ENCODE peak calls at places on chromosomes 16 and 17, in nine cellular contexts. J is stimulated activated naive CD4-positive, alpha-beta T cell; V is activated CD4-positive, alpha-beta T cell treated with anti-CD3 and anti-CD28 coated beads, Interleukin-2, amount 50 U/mL, for 1 hour; C is stimulated activated CD8-positive, alpha-beta memory T cell treated with anti-CD3 and anti-CD28 coated beads, Interleukin-4, amount 100 ng/mL, for 24 hours; G is KG1; E is fibroblast of the conjunctiva; D is hypothalamus; N is renal cortical epithelial cell; S is substantia nigra. U is an unnamed sample.

GRCh38 chr16:74480150-74481029 is 59.1 kb upstream of the CLEC18B start:
- DNase-seq in S (no peak), D (no peak), V (no peak), N (peak; percentile 84), E (peak; percentile 37), C (no peak), G (no peak), J (no peak), U (no peak)

GRCh38 chr17:74215332-74215727 is 2.0 kb downstream of the TTYH2 start:
- DNase-seq in N (no peak), E (no peak), V (no peak), J (no peak), D (peak; percentile 79), C (no peak), S (peak; percentile 36), G (no peak), U (no peak)

GRCh38 chr16:64417711-64418227 is 704.1 kb downstream of the CDH11 start:
- DNase-seq in V (no peak), D (no peak), E (peak; percentile 47), C (no peak), G (no peak), J (no peak), N (peak; percentile 77), S (no peak), U (no peak)

GRCh38 chr17:700504-701094 is 14.0 kb downstream of the VPS53 start:
- DNase-seq in G (no peak), C (no peak), S (no peak), E (no peak), D (no peak), N (peak; percentile 38), V (no peak), J (peak; percentile 65), U (peak; percentile 39)

GRCh38 chr16:56352351-56353053 is 72.8 kb downstream of the AMFR start:
- DNase-seq in C (no peak), S (no peak), V (no peak), J (no peak), E (no peak), G (no peak), N (no peak), D (no peak), U (no peak)

GRCh38 chr16:63613701-63614100 is 1508.2 kb downstream of the CDH11 start:
- DNase-seq in D (no peak), C (no peak), S (no peak), E (no peak), G (no peak), V (no peak), N (peak; percentile 90), J (no peak), U (no peak)

GRCh38 chr16:77450790-77451487 is 16.1 kb upstream of the ADAMTS18 start:
- DNase-seq in V (no peak), E (no peak), C (no peak), G (no peak), N (no peak), S (no peak), D (no peak), J (no peak), U (no peak)

GRCh38 chr17:5181509-5182305 is 10.0 kb downstream of the ZNF594 start:
- DNase-seq in J (peak; percentile 22), V (no peak), G (no peak), N (no peak), D (no peak), C (no peak), E (no peak), S (no peak), U (no peak)

GRCh38 chr17:56898874-56899273 is 15.0 kb downstream of the TRIM25 start:
- DNase-seq in J (no peak), S (no peak), G (no peak), V (no peak), C (no peak), N (no peak), D (no peak), E (no peak), U (no peak)

GRCh38 chr16:49855822-49856740 is at the start of gene ZNF423:
- DNase-seq in C (no peak), V (no peak), D (peak; percentile 6), S (no peak), E (no peak), J (no peak), N (no peak), G (no peak), U (peak; percentile 66)

GRCh38 chr16:1351582-1352362 is at the start of the genes GNPTG and TSR3:
- DNase-seq in G (peak; percentile 68), J (peak; percentile 86), D (peak; percentile 62), E (peak; percentile 83), N (peak; percentile 59), V (peak; percentile 79), S (peak; percentile 59), C (peak; percentile 80), U (peak; percentile 87)

GRCh38 chr17:49201481-49201927 is 8.9 kb downstream of the GNGT2 start:
- DNase-seq in S (no peak), E (no peak), G (no peak), D (no peak), N (peak; percentile 47), V (no peak), C (no peak), J (no peak), U (no peak)

GRCh38 chr17:37138726-37139125 is 190.0 kb downstream of the AATF start:
- DNase-seq in C (no peak), E (no peak), G (no peak), D (no peak), V (no peak), N (no peak), S (no peak), J (no peak), U (no peak)

GRCh38 chr17:18257268-18257681 is 1.3 kb downstream of the FLII start:
- DNase-seq in V (no peak), C (no peak), G (no peak), S (no peak), E (no peak), N (peak; percentile 66), D (no peak), J (no peak), U (no peak)

GRCh38 chr17:72587773-72588511 is 467.1 kb downstream of the SOX9 start:
- DNase-seq in D (no peak), E (no peak), J (no peak), S (no peak), V (no peak), N (no peak), C (no peak), G (no peak), U (no peak)

GRCh38 chr17:72053069-72053846 is 67.6 kb upstream of the SOX9 start:
- DNase-seq in E (no peak), N (no peak), C (no peak), G (no peak), S (no peak), D (peak; percentile 15), J (no peak), V (no peak), U (peak; percentile 58)

GRCh38 chr17:5419959-5420653 is at the start of gene RPAIN:
- DNase-seq in E (peak; percentile 63), N (no peak), C (peak; percentile 77), D (peak; percentile 88), S (peak; percentile 97), G (peak; percentile 60), J (peak; percentile 98), V (peak; percentile 79), U (peak; percentile 99)

GRCh38 chr17:7704601-7705268 is at the start of gene EFNB3:
- DNase-seq in D (no peak), N (no peak), E (no peak), J (no peak), S (no peak), V (no peak), C (no peak), G (no peak), U (peak; percentile 77)

GRCh38 chr17:65588194-65588808 is 26.9 kb upstream of the AXIN2 start:
- DNase-seq in J (no peak), V (no peak), N (no peak), S (no peak), G (no peak), D (no peak), C (no peak), E (no peak), U (no peak)

GRCh38 chr17:83010323-83011200 is 68.8 kb upstream of the METRNL start:
- DNase-seq in S (no peak), G (no peak), E (no peak), N (peak; percentile 4), J (no peak), V (no peak), C (no peak), D (no peak), U (no peak)

GRCh38 chr16:59527206-59527997 is 793.3 kb upstream of the GOT2 start:
- DNase-seq in N (peak; percentile 2), V (no peak), D (no peak), S (no peak), E (no peak), G (no peak), J (no peak), C (no peak), U (no peak)

GRCh38 chr17:50908860-50909764 is 43.0 kb upstream of the TOB1 start:
- DNase-seq in C (no peak), D (no peak), G (no peak), N (peak; percentile 57), V (peak; percentile 60), J (peak; percentile 66), E (no peak), S (no peak), U (peak; percentile 30)

GRCh38 chr17:65070620-65071019 is 14.1 kb upstream of the GNA13 start:
- DNase-seq in G (no peak), V (no peak), D (no peak), S (no peak), J (no peak), E (no peak), C (no peak), N (no peak), U (no peak)

GRCh38 chr17:58302171-58302918 is 21.6 kb upstream of the MPO start:
- DNase-seq in D (no peak), C (no peak), J (no peak), E (no peak), S (no peak), G (no peak), N (no peak), V (no peak), U (no peak)

GRCh38 chr16:67900156-67900555 is 7.1 kb downstream of the PSKH1 start:
- DNase-seq in V (no peak), G (no peak), N (no peak), D (no peak), E (no peak), J (no peak), C (no peak), S (no peak), U (no peak)

GRCh38 chr16:14399397-14400284 is 230.4 kb downstream of the PARN start:
- DNase-seq in G (no peak), D (peak; percentile 15), N (peak; percentile 68), V (no peak), C (no peak), S (no peak), J (no peak), E (peak; percentile 63), U (no peak)